ENCODE peak calls at places on chromosomes 5 and 9, in five cellular contexts. X is lower lobe of right lung, V is bronchial epithelial cell, K is AG09309, Z is upper lobe of left lung. Y is an unnamed sample.

GRCh38 chr5:1348986-1349245 is 4.0 kb upstream of the CLPTM1L start:
- DNase-seq in V (no peak), Z (no peak), X (no peak), K (no peak), Y (no peak)

GRCh38 chr9:77839459-77840140 is 191.5 kb upstream of the GNA14 start:
- DNase-seq in Z (no peak), V (peak; percentile 35), K (no peak), X (no peak), Y (peak; percentile 37)

GRCh38 chr5:172524573-172525021 is 70.3 kb upstream of the SH3PXD2B start:
- DNase-seq in V (no peak), K (no peak), Z (peak; percentile 19), X (no peak), Y (no peak)

GRCh38 chr5:89087128-89087527 is 204.1 kb upstream of the MEF2C start:
- DNase-seq in Z (no peak), V (no peak), X (no peak), K (no peak), Y (no peak)

GRCh38 chr5:148687427-148687826 is 33.1 kb upstream of the HTR4 start:
- DNase-seq in Z (no peak), X (no peak), V (peak; percentile 67), K (no peak), Y (no peak)

GRCh38 chr9:81320909-81321482 is 368.4 kb downstream of the TLE1 start:
- DNase-seq in X (no peak), Z (no peak), K (no peak), V (no peak), Y (no peak)

GRCh38 chr9:110141118-110141797 is 66.7 kb downstream of the C9orf152 start:
- DNase-seq in Z (no peak), K (peak; percentile 96), X (no peak), V (peak; percentile 94), Y (peak; percentile 98)

GRCh38 chr9:71748280-71748743 is 20.0 kb downstream of the CEMIP2 start:
- DNase-seq in V (no peak), X (no peak), K (peak; percentile 84), Z (no peak), Y (peak; percentile 67)

GRCh38 chr5:172958268-172959046 is 767 bp upstream of the RPL26L1 start:
- DNase-seq in X (peak; percentile 82), K (no peak), V (peak; percentile 44), Z (peak; percentile 93), Y (no peak)

GRCh38 chr5:140075371-140075770 is 32.3 kb upstream of the NRG2 start:
- DNase-seq in K (peak; percentile 14), X (no peak), V (peak; percentile 43), Z (no peak), Y (no peak)

GRCh38 chr5:168611163-168611562 is 32.0 kb upstream of the PANK3 start:
- DNase-seq in K (no peak), X (no peak), V (no peak), Z (no peak), Y (no peak)

GRCh38 chr9:117335797-117336435 is 78.9 kb downstream of the ASTN2 start:
- DNase-seq in V (no peak), K (no peak), X (no peak), Z (no peak), Y (no peak)

GRCh38 chr9:134065720-134066419 is 2.0 kb downstream of the BRD3 start:
- DNase-seq in Z (peak; percentile 70), V (peak; percentile 58), K (peak; percentile 23), X (peak; percentile 71), Y (peak; percentile 20)

GRCh38 chr9:92138157-92138959 is 23.1 kb upstream of the SPTLC1 start:
- DNase-seq in Z (peak; percentile 93), X (peak; percentile 83), V (peak; percentile 16), K (no peak), Y (no peak)

GRCh38 chr5:107935641-107936040 is 264.9 kb upstream of the EFNA5 start:
- DNase-seq in V (no peak), X (no peak), Z (no peak), K (no peak), Y (no peak)

GRCh38 chr9:128505414-128505765 is 871 bp downstream of the GLE1 start:
- DNase-seq in Z (no peak), V (no peak), X (no peak), K (no peak), Y (peak; percentile 4)

GRCh38 chr5:81006955-81007636 is 46.9 kb downstream of the RASGRF2 start:
- DNase-seq in Z (no peak), K (no peak), X (no peak), V (no peak), Y (no peak)

GRCh38 chr5:38830521-38831051 is 15.2 kb upstream of the OSMR start:
- DNase-seq in Z (no peak), K (no peak), X (no peak), V (peak; percentile 96), Y (peak; percentile 36)

DNA sequence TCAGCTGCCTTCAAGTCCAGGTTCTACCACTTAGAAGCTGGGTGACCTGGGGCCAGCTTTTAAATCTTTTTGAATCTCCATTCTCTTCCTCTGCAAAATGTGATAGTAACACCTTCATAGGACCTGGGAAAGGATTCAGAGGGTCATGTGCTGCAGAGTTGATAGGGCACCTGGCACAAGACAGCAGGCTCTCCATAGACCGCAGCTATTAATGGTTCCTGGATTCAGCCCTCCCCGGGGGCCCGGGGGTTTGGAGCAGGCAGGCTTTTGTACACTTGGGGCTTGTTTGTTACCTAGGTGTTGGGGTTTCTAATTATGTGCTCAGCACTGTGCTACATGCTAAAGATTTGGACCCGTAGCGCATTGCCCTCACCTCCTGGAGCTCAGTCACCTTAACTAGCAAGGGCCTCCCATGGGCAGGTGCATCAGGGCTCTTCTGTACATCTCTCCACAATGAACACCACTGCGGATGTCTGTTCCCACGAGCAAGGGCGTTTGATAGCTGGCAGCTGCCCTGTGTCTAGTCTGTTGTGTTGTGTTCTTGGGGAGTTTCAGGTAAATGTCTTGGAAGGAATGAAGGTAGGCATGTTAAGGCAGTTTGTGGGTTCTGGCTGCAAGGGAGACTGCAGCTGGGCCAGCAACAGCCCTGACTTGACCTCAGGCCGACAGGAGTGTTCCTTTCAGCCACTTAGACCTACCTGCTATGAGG is 12.1 kb downstream of the PRRC2B start:
- DNase-seq in X (no peak), V (no peak), Z (no peak), K (no peak), Y (no peak)
- H3K4me3 ChIP-seq in X (peak overlapping the region; percentile 21), V (no peak overlapping the region), Z (no peak overlapping the region), K (no peak overlapping the region), Y (no peak overlapping the region)

DNA sequence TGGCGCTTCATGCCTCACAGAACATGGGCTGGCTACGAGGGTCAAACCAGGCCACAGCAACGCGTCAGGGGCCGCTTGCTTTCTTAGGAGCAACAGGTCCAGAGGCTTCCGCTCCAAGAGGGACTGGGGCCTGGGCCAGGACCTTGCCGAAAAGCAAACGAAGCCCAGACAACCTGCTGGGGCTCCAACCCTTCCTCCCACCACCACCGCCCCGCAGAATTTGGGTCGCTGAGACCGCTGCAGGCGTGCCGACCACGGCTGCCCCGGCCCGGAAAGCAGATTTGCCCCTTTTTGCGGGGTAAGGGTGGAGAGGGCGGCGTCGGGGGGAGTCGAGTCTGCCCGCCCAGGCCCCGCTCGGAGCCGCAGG is 9.9 kb upstream of the GRIN1 start:
- DNase-seq in X (no peak), V (no peak), Z (no peak), K (no peak), Y (no peak)
- H3K4me3 ChIP-seq in X (peak overlapping the region; percentile 80), V (peak overlapping the region; percentile 83), Z (peak overlapping the region; percentile 29), K (peak overlapping the region; percentile 91), Y (peak overlapping the region; percentile 79)

GRCh38 chr9:33044162-33044673 is 19.1 kb downstream of the DNAJA1 start:
- DNase-seq in V (peak; percentile 88), K (peak; percentile 49), X (peak; percentile 94), Z (peak; percentile 93), Y (peak; percentile 80)
- H3K4me3 ChIP-seq in V (peak overlapping the region; percentile 47), K (peak overlapping the region; percentile 72), X (peak overlapping the region; percentile 64), Z (peak overlapping the region; percentile 50), Y (peak overlapping the region; percentile 58)

GRCh38 chr5:14668247-14668646 is 3.7 kb downstream of the OTULIN start:
- DNase-seq in K (no peak), Z (no peak), V (peak; percentile 31), X (no peak), Y (no peak)
- H3K4me3 ChIP-seq in K (no peak overlapping the region), Z (no peak overlapping the region), V (no peak overlapping the region), X (no peak overlapping the region), Y (no peak overlapping the region)

DNA sequence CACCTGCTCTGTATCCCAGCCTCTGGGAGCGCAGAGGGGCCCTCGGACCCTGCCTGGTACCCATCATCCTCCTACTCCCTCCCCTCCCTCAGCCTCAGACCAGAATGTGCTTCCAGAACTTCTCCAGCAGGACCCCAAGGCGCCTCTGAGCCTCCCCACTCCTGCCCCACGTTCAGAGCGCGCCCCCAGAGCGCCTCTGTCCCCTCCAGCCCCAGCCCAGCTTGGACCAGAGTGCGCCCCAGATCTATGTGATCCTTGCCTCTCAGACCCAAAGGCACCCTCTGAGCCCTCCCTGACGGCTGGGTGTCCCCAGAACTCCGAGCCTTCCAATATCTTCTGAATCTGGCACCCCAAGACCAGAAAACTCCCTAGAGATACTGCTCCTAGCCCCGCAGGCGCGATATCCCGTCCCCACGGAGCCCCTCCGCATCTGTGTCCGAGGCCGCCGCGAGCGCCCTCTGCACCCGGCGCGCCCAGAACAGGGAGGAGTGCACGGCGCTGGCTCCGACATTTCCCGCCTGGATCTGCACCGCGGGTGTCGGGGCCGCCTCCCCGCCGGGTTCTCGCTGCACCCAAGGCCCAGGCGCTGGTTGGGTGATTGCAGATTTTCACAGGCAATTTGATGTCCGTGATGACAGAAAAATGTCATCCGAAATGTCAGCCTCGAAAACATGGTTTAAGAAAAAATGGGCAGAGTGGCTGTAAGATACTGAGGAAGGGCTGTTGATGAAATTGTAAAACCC is 522 bp downstream of the BHMT start:
- DNase-seq in K (no peak), X (no peak), V (no peak), Z (peak; percentile 82), Y (no peak)
- H3K4me3 ChIP-seq in K (no peak overlapping the region), X (no peak overlapping the region), V (no peak overlapping the region), Z (no peak overlapping the region), Y (no peak overlapping the region)

GRCh38 chr5:84758008-84758407 is 373.3 kb upstream of the EDIL3 start:
- DNase-seq in Z (no peak), K (no peak), V (no peak), X (no peak), Y (no peak)
- H3K4me3 ChIP-seq in Z (no peak overlapping the region), K (no peak overlapping the region), V (no peak overlapping the region), X (no peak overlapping the region), Y (no peak overlapping the region)

GRCh38 chr5:74256947-74257573 is 383.5 kb downstream of the ENC1 start:
- DNase-seq in Z (no peak), K (no peak), X (no peak), V (no peak), Y (no peak)

GRCh38 chr5:74255692-74256091 is 384.8 kb downstream of the ENC1 start:
- DNase-seq in Z (no peak), X (no peak), V (no peak), K (no peak), Y (no peak)

GRCh38 chr5:74254257-74254656 is 386.3 kb downstream of the ENC1 start:
- DNase-seq in X (no peak), K (no peak), V (no peak), Z (no peak), Y (no peak)

GRCh38 chr5:74259572-74259971 is 381.0 kb downstream of the ENC1 start:
- DNase-seq in Z (no peak), V (no peak), X (no peak), K (no peak), Y (no peak)

GRCh38 chr5:74257645-74258328 is 382.7 kb downstream of the ENC1 start:
- DNase-seq in V (peak; percentile 33), Z (no peak), X (peak; percentile 63), K (no peak), Y (no peak)
- H3K4me3 ChIP-seq in V (no peak overlapping the region), Z (no peak overlapping the region), X (no peak overlapping the region), K (no peak overlapping the region), Y (no peak overlapping the region)